ENCODE peak calls at places on chromosome 20, in seven cellular contexts. Z, J, E, U, D, B and H are unnamed samples.

GRCh38 chr20:44039741-44040140 is 125.1 kb downstream of the TOX2 start:
- DNase-seq in D (no peak), U (no peak), E (no peak), B (no peak), J (no peak), Z (no peak), H (no peak)

GRCh38 chr20:38143646-38144554 is 21.2 kb downstream of the TGM2 start:
- DNase-seq in D (no peak), Z (no peak), E (no peak), J (peak; percentile 82), U (no peak), B (no peak), H (no peak)

GRCh38 chr20:45372646-45373352 is 5.3 kb downstream of the TP53TG5 start:
- DNase-seq in U (no peak), B (peak; percentile 52), Z (no peak), J (no peak), E (no peak), D (no peak), H (no peak)

GRCh38 chr20:8389381-8390368 is 257.6 kb downstream of the PLCB1 start:
- DNase-seq in B (no peak), Z (peak; percentile 21), J (no peak), D (peak; percentile 2), U (no peak), E (peak; percentile 23), H (no peak)

GRCh38 chr20:63351811-63352591 is 9.1 kb downstream of the CHRNA4 start:
- DNase-seq in U (no peak), J (no peak), Z (no peak), B (peak; percentile 77), D (no peak), E (no peak), H (no peak)

GRCh38 chr20:54133434-54134427 is 40.1 kb downstream of the CYP24A1 start:
- DNase-seq in D (no peak), E (no peak), U (no peak), B (no peak), Z (no peak), J (no peak), H (no peak)

GRCh38 chr20:40997116-40997515 is 31.5 kb upstream of the TOP1 start:
- DNase-seq in B (no peak), D (no peak), U (no peak), E (no peak), Z (no peak), J (no peak), H (no peak)

GRCh38 chr20:39117486-39117885 is 155.3 kb downstream of the DHX35 start:
- DNase-seq in E (no peak), J (no peak), Z (no peak), D (no peak), B (no peak), U (no peak), H (no peak)

GRCh38 chr20:63704749-63705117 is 3.0 kb downstream of the ARFRP1 start:
- DNase-seq in Z (no peak), E (peak; percentile 2), D (no peak), B (no peak), J (no peak), U (no peak), H (no peak)

GRCh38 chr20:24357169-24357568 is 112.3 kb upstream of the SYNDIG1 start:
- DNase-seq in U (no peak), J (no peak), D (no peak), B (no peak), Z (no peak), E (no peak), H (no peak)

GRCh38 chr20:63215101-63216040 is 560 bp downstream of the YTHDF1 start:
- DNase-seq in Z (no peak), B (no peak), D (no peak), J (no peak), E (peak; percentile 71), U (no peak), H (no peak)

GRCh38 chr20:46178891-46179290 is 60.8 kb downstream of the CD40 start:
- DNase-seq in U (no peak), D (no peak), Z (no peak), B (no peak), E (no peak), J (no peak), H (peak; percentile 70)